ENCODE peak calls at places on chromosomes 12 and 14, in seven cellular contexts. F is PC-3, O is ascending aorta, S is BE2C, G is stomach, C is fibroblast of the aortic adventitia, I is lower leg skin. D is an unnamed sample.

GRCh38 chr12:39782026-39782545 is 162.5 kb upstream of the ABCD2 start:
- DNase-seq in G (no peak), F (no peak), C (no peak), O (no peak), I (no peak), S (no peak), D (no peak)

GRCh38 chr12:55019784-55020183 is at the start of gene NEUROD4:
- DNase-seq in C (peak), F (peak), G (peak), S (peak), I (peak), O (no peak), D (peak)

GRCh38 chr12:65930114-65930828 is 106.0 kb downstream of the HMGA2 start:
- DNase-seq in C (no peak), F (no peak), O (no peak), I (no peak), G (no peak), S (no peak), D (no peak)

GRCh38 chr12:131737485-131737827 is 26.6 kb downstream of the SFSWAP start:
- DNase-seq in C (no peak), G (no peak), S (no peak), I (no peak), F (no peak), O (no peak), D (no peak)

GRCh38 chr14:92677087-92677668 is 71.2 kb downstream of the LGMN start:
- DNase-seq in O (no peak), G (no peak), F (no peak), S (no peak), I (no peak), C (no peak), D (no peak)

GRCh38 chr12:47995976-47996375 is 8.3 kb downstream of the COL2A1 start:
- DNase-seq in F (peak), I (no peak), S (no peak), G (peak), C (peak), O (no peak), D (peak)

GRCh38 chr14:53591816-53592215 is 364.8 kb downstream of the BMP4 start:
- DNase-seq in C (no peak), G (no peak), I (no peak), F (no peak), O (no peak), S (no peak), D (no peak)

GRCh38 chr12:70852416-70853150 is 68.0 kb downstream of the PTPRR start:
- DNase-seq in F (no peak), I (no peak), G (no peak), O (no peak), C (no peak), S (no peak), D (no peak)

GRCh38 chr14:40889126-40889525 is 717.5 kb upstream of the LRFN5 start:
- DNase-seq in F (no peak), C (no peak), O (no peak), G (no peak), I (no peak), S (no peak), D (no peak)

GRCh38 chr14:26709019-26709418 is 111.2 kb upstream of the NOVA1 start:
- DNase-seq in I (no peak), G (no peak), S (no peak), O (no peak), C (peak), F (peak), D (no peak)

GRCh38 chr12:12051668-12052067 is 19.1 kb upstream of the BCL2L14 start:
- DNase-seq in F (no peak), G (no peak), C (no peak), S (no peak), O (no peak), I (no peak), D (no peak)

GRCh38 chr12:122880155-122880605 is 15.7 kb downstream of the VPS37B start:
- DNase-seq in C (peak), S (no peak), I (no peak), O (peak), G (no peak), F (no peak), D (no peak)

GRCh38 chr12:100368066-100368465 is 11.2 kb downstream of the SLC17A8 start:
- DNase-seq in O (no peak), G (no peak), C (no peak), I (no peak), F (no peak), S (no peak), D (no peak)

GRCh38 chr14:49982082-49982481 is 89.2 kb downstream of the ARF6 start:
- DNase-seq in I (no peak), O (no peak), C (no peak), G (no peak), S (no peak), F (no peak), D (no peak)

GRCh38 chr14:61391119-61391518 is 69.7 kb downstream of the PRKCH start:
- DNase-seq in I (no peak), F (no peak), C (no peak), S (no peak), O (no peak), G (no peak), D (no peak)

GRCh38 chr14:101126376-101127130 is 223.0 kb upstream of the RTL1 start:
- DNase-seq in S (no peak), F (no peak), I (no peak), O (no peak), G (peak), C (no peak), D (no peak)

GRCh38 chr14:59394268-59394667 is 70.9 kb downstream of the GPR135 start:
- DNase-seq in F (no peak), G (no peak), C (peak), S (no peak), O (no peak), I (no peak), D (no peak)

GRCh38 chr12:49358548-49359141 is 8.6 kb upstream of the SPATS2 start:
- DNase-seq in I (no peak), O (no peak), G (peak), C (peak), S (peak), F (peak), D (peak)

GRCh38 chr14:53310412-53310811 is 157.3 kb upstream of the DDHD1 start:
- DNase-seq in G (no peak), C (no peak), O (no peak), I (no peak), F (no peak), S (no peak), D (no peak)

GRCh38 chr14:23620177-23620702 is 15.9 kb upstream of the DHRS2 start:
- DNase-seq in F (no peak), C (no peak), G (no peak), I (no peak), O (no peak), S (no peak), D (no peak)

GRCh38 chr14:97276573-97276972 is 479.4 kb downstream of the VRK1 start:
- DNase-seq in C (no peak), G (no peak), S (no peak), I (no peak), O (no peak), F (peak), D (no peak)

GRCh38 chr12:66963901-66964300 is 285.0 kb upstream of the GRIP1 start:
- DNase-seq in I (no peak), S (no peak), C (no peak), G (no peak), O (no peak), F (no peak), D (no peak)

DNA sequence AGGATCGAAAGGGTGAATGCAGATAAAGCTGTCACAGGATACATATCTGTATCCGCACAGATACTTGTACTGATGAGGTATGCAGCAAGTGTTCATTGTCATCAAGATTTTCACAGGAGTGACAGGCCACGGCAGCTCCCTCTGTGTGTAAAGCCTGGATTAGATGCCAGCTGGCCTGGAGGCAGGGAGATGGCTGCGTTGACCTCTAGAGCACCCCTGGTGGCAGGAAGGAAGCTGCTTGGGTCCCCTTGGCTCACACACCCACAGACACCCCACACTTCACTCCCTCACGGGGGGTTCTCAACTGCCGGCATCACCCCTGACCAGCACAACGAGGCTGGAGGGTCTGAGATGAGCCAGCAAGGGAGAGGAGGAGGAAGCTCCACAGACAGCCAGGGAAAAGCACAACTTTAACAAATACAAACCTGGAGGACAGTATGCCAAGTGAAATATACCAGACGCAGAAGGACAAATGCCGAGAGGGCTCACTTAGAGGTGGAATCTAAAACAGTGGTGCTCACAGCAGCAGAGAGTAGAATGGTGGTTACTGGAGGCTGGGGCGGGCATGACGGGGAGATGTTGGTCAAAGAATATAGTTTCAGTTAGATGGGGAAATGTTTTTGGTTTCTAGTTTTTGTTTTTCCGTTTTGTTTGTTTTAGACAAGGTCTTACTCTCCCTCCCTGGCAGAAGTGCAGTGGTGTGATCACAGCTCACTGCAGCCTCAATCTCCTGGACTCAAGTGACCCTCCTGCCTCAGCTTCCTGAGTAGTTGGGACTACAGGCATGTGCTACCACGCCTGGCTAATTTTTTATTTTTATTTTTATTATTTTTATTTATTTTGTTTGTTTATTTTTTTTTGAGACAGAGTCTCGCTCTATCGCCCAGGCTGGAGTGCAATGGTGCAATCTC is 45.7 kb downstream of the TEAD4 start:
- DNase-seq in F (no peak), I (no peak), C (no peak), G (no peak), S (peak), O (no peak), D (no peak)
- TF ChIP-seq CTCF in F (peak), I (no peak), C (peak), G (no peak), S (peak), O (no peak), D (peak)

GRCh38 chr12:106433055-106433454 is 75.5 kb downstream of the POLR3B start:
- DNase-seq in I (no peak), G (no peak), F (no peak), O (no peak), C (no peak), S (no peak), D (no peak)

GRCh38 chr12:106436183-106436582 is 78.6 kb downstream of the POLR3B start:
- DNase-seq in I (no peak), F (no peak), G (no peak), S (no peak), C (no peak), O (no peak), D (no peak)

GRCh38 chr12:106431839-106432411 is 74.4 kb downstream of the POLR3B start:
- DNase-seq in C (peak), O (no peak), S (no peak), F (no peak), I (no peak), G (no peak), D (no peak)

GRCh38 chr12:106429636-106430035 is 72.1 kb downstream of the POLR3B start:
- DNase-seq in F (no peak), O (no peak), C (no peak), G (no peak), S (no peak), I (no peak), D (no peak)

DNA sequence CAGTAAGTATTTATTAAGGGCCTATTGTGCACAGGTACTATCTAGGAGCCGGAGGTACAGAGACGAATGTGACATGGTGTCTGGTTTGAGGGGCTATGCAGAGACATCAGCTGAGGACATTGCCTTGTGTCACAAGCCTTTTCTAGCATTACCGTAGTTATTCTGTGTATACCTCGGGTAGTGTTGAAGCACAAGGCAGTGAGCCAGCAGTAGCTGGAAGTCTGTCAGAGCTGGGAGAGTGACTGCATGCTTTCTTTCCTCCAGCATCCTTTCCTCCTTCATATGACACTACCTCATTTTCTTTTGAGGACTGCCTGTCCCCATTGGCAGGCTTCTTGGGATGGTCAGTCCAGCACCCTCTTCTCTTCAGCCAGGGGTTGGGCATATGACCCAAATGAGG is 77.0 kb downstream of the POLR3B start:
- DNase-seq in O (no peak), F (no peak), G (no peak), I (no peak), S (no peak), C (no peak), D (no peak)
- H3K4me3 ChIP-seq in O (no peak), F (no peak), G (no peak), I (no peak), S (no peak), C (no peak), D (no peak)

GRCh38 chr12:104763163-104763805 is 194.8 kb downstream of the SLC41A2 start:
- DNase-seq in O (no peak), C (no peak), F (peak), S (no peak), G (no peak), I (no peak), D (no peak)

GRCh38 chr12:104764225-104765073 is 193.6 kb downstream of the SLC41A2 start:
- DNase-seq in I (no peak), C (no peak), F (no peak), G (no peak), S (no peak), O (no peak), D (no peak)

GRCh38 chr12:104756901-104757300 is 201.2 kb downstream of the SLC41A2 start:
- DNase-seq in I (no peak), S (no peak), F (no peak), C (no peak), O (no peak), G (no peak), D (no peak)

GRCh38 chr12:104758771-104759170 is 199.3 kb downstream of the SLC41A2 start:
- DNase-seq in G (no peak), S (no peak), C (no peak), O (no peak), I (no peak), F (no peak), D (no peak)

DNA sequence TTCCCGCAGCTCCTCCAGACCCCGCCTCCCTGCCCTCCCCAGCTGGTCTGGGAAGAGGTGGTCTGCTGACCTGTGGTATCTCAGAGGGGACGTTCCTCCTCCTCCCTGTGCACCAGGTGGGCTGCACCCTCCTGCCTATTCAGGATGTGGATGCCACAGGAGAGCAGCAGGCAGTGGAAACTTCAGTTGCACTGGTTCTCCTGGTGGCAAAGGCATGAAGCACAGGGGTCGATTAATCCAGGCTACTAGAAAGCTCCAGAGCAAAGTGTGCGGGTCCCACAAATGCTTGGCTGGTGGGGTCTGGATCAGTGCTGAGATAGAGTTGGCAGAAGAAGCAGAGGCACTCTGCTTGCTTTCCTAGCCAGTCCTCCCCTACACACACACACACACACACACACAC is 197.0 kb downstream of the SLC41A2 start:
- DNase-seq in I (no peak), C (no peak), O (no peak), G (no peak), F (no peak), S (no peak), D (no peak)
- TF ChIP-seq CTCF in I (no peak), C (no peak), O (no peak), G (no peak), F (peak), S (peak), D (no peak)

DNA sequence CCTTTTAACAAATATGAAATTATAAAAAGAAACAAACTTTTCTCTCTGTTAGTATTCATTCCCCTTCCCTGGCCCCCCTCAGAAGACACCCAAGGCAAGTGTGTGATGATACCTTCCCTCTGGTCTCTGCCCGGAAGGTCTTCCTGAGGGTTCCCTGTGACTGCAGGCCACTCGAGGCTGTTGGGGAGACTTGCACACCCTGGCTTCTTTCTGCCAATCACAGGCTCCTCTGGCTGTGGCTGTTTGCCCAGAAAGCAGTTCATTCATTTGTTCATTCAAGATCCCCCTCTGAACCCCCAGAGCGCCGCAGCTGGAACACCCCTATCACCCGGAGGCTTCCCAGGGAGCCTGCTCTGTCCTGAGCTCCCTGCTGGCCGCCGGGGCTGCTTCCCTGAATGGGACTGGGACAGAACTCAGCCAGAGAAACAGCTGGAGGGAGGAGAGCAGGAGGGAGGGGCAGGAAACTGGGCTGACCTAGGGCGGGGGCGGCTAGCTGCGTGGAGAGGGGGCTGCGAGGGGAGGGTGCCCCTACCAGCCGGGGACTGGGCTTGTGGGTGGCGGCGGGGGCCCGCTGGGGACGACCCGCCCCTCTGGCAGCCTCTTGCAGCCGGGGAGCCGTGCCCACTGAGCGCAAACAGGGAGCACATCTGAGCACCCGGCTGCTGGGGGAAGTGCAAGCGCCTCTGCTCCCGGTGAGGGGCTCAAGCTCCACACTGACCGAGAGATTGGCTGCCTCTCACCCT is at the start of gene CMKLR1:
- DNase-seq in F (no peak), S (no peak), O (peak), I (peak), C (no peak), G (no peak), D (peak)
- H3K4me3 ChIP-seq in F (no peak), S (no peak), O (peak), I (peak), C (no peak), G (peak), D (peak)